ENCODE peak calls at places on chromosomes 5 and 9, in nine cellular contexts. M, R, L, A, Y, V, X, K and T are unnamed samples.

GRCh38 chr9:81564632-81565031 is 124.7 kb downstream of the TLE1 start:
- DNase-seq in V (no peak), A (no peak), L (no peak), Y (no peak), M (no peak), K (no peak), R (peak), X (no peak), T (no peak)

GRCh38 chr5:172564187-172564586 is 76.9 kb upstream of the NEURL1B start:
- DNase-seq in X (no peak), K (no peak), R (no peak), Y (no peak), A (no peak), L (no peak), M (no peak), V (no peak), T (no peak)

GRCh38 chr5:149452007-149452664 is 73.0 kb upstream of the IL17B start:
- DNase-seq in R (peak), V (no peak), A (no peak), L (peak), Y (no peak), M (peak), K (peak), X (no peak), T (peak)

GRCh38 chr5:2111569-2112105 is 228.9 kb upstream of the IRX4 start:
- DNase-seq in M (no peak), X (no peak), V (no peak), L (no peak), K (no peak), A (no peak), R (no peak), Y (no peak), T (no peak)

GRCh38 chr5:115577329-115577728 is 24.9 kb downstream of the TICAM2 start:
- DNase-seq in L (no peak), V (peak), M (no peak), X (no peak), K (no peak), R (peak), A (no peak), Y (no peak), T (no peak)

GRCh38 chr9:34451545-34451944 is 6.8 kb downstream of the FAM219A start:
- DNase-seq in Y (no peak), V (peak), R (peak), M (peak), A (no peak), L (peak), X (no peak), K (no peak), T (no peak)

GRCh38 chr5:125190232-125191051 is 444.0 kb upstream of the ZNF608 start:
- DNase-seq in K (no peak), V (peak), A (no peak), Y (no peak), X (no peak), R (no peak), L (peak), M (no peak), T (peak)

GRCh38 chr9:138122201-138122600 is 244.6 kb downstream of the CACNA1B start:
- DNase-seq in Y (no peak), V (no peak), A (no peak), X (no peak), R (no peak), K (no peak), M (no peak), L (no peak), T (no peak)

GRCh38 chr5:134904621-134905245 is at the start of gene PCBD2:
- DNase-seq in Y (peak), A (peak), V (peak), M (peak), R (peak), L (peak), X (peak), K (peak), T (peak)

GRCh38 chr5:134906811-134907210 is 1.9 kb downstream of the PCBD2 start:
- DNase-seq in Y (no peak), L (no peak), R (no peak), V (no peak), K (no peak), M (no peak), X (no peak), A (peak), T (no peak)

GRCh38 chr5:134905246-134905996 is 490 bp downstream of the PCBD2 start:
- DNase-seq in R (peak), Y (no peak), M (peak), V (peak), A (peak), K (peak), X (peak), L (peak), T (peak)

DNA sequence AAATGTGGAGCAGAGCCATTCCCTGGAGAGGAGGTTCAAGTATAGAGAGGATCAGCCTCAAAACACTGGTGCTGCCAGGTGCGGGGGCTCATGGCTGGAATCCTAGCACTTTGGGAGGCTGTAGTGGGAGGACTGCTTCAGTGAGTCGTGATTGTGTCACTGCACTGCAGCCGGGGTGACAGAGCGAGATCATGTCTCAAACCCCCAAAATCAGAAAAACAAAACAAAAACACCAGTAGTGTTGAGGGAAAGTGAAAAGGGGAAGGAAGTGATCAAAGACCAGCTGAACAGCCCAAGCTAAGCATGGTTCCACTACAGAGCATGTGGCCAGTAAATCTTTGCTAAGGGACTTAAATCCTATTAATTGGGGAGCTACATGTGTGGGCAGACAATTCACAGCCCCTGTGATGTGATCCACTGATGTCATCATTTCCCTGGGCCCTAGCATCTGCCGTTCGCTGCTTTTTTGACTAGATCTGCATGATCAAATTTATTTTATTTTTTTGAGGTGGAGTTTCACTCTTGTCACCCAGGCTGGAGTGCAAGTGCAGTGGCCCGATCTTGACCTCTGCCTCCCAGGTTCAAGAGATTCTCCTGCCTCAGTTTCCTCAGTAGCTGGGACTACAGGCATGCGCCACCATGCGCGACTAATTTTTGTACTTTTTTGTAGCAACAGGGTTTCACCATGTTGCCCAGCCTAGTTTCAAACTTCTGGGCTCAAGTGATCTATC is 2.7 kb upstream of the PCBD2 start:
- DNase-seq in V (no peak), K (no peak), Y (no peak), R (peak), X (no peak), L (peak), A (no peak), M (peak), T (no peak)
- H3K4me2 ChIP-seq in V (no peak), K (no peak), Y (no peak), R (no peak), X (no peak), L (no peak), A (peak), M (no peak), T (no peak)

GRCh38 chr5:135339623-135340022 is 59.4 kb downstream of the MACROH2A1 start:
- DNase-seq in Y (no peak), X (no peak), R (no peak), A (no peak), L (no peak), K (no peak), V (no peak), M (no peak), T (no peak)

GRCh38 chr5:135333737-135334515 is 65.1 kb downstream of the MACROH2A1 start:
- DNase-seq in Y (no peak), L (peak), V (no peak), A (no peak), M (peak), K (no peak), R (peak), X (no peak), T (no peak)

GRCh38 chr5:135335031-135335828 is 63.8 kb downstream of the MACROH2A1 start:
- DNase-seq in K (no peak), M (peak), R (peak), L (peak), A (no peak), V (no peak), X (no peak), Y (no peak), T (no peak)

GRCh38 chr5:135339189-135339588 is 59.8 kb downstream of the MACROH2A1 start:
- DNase-seq in A (no peak), V (no peak), R (no peak), Y (no peak), X (no peak), M (no peak), K (no peak), L (no peak), T (peak)

GRCh38 chr5:135337064-135337463 is 62.0 kb downstream of the MACROH2A1 start:
- DNase-seq in M (no peak), Y (no peak), A (no peak), L (no peak), R (no peak), X (no peak), K (no peak), V (peak), T (no peak)
- H3K9ac ChIP-seq in M (no peak), Y (no peak), A (no peak), L (no peak), R (no peak), X (no peak), K (no peak), V (no peak), T (no peak)

GRCh38 chr5:128549496-128549895 is 11.5 kb upstream of the FBN2 start:
- DNase-seq in A (no peak), V (no peak), L (no peak), X (no peak), M (no peak), R (no peak), K (no peak), Y (no peak), T (no peak)

GRCh38 chr5:128551476-128551875 is 13.4 kb upstream of the FBN2 start:
- DNase-seq in R (no peak), V (no peak), A (no peak), Y (no peak), L (peak), X (no peak), M (peak), K (no peak), T (no peak)

GRCh38 chr5:128541385-128541784 is 3.3 kb upstream of the FBN2 start:
- DNase-seq in K (no peak), X (no peak), R (no peak), M (no peak), V (no peak), Y (no peak), A (no peak), L (no peak), T (no peak)

DNA sequence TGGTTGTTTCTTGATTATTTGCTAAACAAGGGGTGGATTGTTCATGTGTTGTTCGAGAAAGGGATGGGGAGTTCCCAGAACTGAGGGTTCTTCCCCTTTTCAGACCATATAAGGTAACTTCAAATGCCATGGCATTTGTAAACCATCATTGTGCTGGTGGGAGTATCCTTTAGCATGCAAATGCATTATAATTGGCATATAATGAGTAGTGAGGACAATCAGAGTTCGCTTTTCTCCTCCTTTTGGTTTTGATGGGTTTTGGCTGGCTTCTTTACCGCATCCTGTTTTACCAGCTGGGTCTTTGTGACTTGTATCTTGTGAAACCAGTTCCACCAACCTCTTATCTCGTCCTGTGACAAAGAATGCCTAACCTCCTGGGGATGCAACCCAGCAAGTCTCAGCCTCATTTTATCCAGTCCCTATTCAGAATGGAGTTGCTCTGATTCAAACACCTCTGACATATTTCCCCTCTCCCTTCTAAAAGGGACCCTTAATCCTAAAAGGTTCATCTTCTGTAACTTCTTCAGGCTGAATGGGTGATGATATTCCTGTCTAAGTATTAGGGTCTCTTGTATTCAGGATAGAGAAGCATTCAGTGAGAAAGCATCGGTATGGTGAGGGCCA is 8.7 kb upstream of the FBN2 start:
- DNase-seq in X (no peak), A (no peak), R (no peak), Y (no peak), L (no peak), V (peak), K (no peak), M (no peak), T (peak)
- H3K4me2 ChIP-seq in X (no peak), A (no peak), R (no peak), Y (peak), L (no peak), V (peak), K (no peak), M (no peak), T (no peak)

GRCh38 chr9:35649431-35650340 is 1.0 kb downstream of the SIT1 start:
- DNase-seq in M (no peak), A (no peak), Y (no peak), K (no peak), X (no peak), R (peak), V (no peak), L (no peak), T (no peak)
- H3K9ac ChIP-seq in M (no peak), A (no peak), Y (no peak), K (no peak), X (peak), R (peak), V (no peak), L (no peak), T (no peak)

GRCh38 chr5:56639491-56639890 is 175.9 kb upstream of the MAP3K1 start:
- DNase-seq in L (no peak), M (no peak), X (no peak), K (no peak), A (no peak), R (no peak), V (no peak), Y (no peak), T (peak)

GRCh38 chr5:56638768-56639238 is 176.5 kb upstream of the MAP3K1 start:
- DNase-seq in R (no peak), V (peak), A (no peak), X (no peak), M (no peak), K (no peak), L (no peak), Y (no peak), T (no peak)

GRCh38 chr5:56637321-56637920 is 177.9 kb upstream of the MAP3K1 start:
- DNase-seq in L (peak), A (no peak), V (no peak), Y (no peak), X (no peak), M (peak), R (no peak), K (no peak), T (peak)

GRCh38 chr5:56640763-56641406 is 174.5 kb upstream of the MAP3K1 start:
- DNase-seq in M (no peak), V (no peak), K (no peak), X (no peak), Y (no peak), R (no peak), L (no peak), A (no peak), T (no peak)

DNA sequence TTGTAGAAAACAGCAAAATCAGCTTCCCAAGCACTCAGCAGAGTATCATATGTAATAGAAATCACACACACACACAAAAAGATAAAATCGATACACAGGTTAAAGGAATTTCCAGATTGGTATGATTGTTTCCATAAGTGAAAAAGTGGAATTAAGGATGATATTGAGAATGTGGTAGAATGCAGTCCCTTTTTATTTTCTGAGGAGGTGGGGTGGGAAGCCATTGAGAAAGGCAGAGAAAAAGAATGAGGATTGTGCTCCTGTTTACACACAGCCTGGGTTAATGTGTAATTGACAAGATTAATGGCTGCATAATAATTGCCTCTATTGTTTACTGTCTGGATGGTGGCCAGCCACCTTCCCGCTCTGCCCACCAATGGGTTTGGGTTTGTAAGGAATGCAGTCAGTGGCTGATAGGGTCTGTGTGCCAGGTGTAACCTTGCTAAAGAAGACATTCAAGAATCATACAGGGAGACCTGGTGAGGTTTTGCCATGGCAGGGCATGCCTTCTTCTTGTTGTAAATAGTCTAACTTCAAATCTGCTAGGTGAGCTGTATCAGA is 177.2 kb upstream of the MAP3K1 start:
- DNase-seq in Y (no peak), A (no peak), L (no peak), R (no peak), K (no peak), X (no peak), M (no peak), V (peak), T (peak)
- H3K4me2 ChIP-seq in Y (no peak), A (peak), L (no peak), R (no peak), K (no peak), X (no peak), M (no peak), V (peak), T (no peak)

GRCh38 chr5:135192351-135192750 is 158.3 kb upstream of the PITX1 start:
- DNase-seq in L (no peak), R (no peak), K (no peak), Y (peak), M (no peak), X (no peak), V (no peak), A (no peak), T (peak)
- H3K9ac ChIP-seq in L (no peak), R (no peak), K (no peak), Y (no peak), M (no peak), X (no peak), V (no peak), A (no peak), T (no peak)

GRCh38 chr9:72996684-72997314 is 43.9 kb upstream of the ALDH1A1 start:
- DNase-seq in X (no peak), K (no peak), V (no peak), R (peak), M (no peak), Y (no peak), A (no peak), L (no peak), T (no peak)
- H3K4me2 ChIP-seq in X (no peak), K (no peak), V (no peak), R (peak), M (no peak), Y (no peak), A (no peak), L (no peak), T (no peak)